ENCODE peak calls at places on chromosome 21, in four cellular contexts. H is effector memory CD4-positive, alpha-beta T cell; B is RWPE2; I is spleen. G is an unnamed sample.

GRCh38 chr21:34771512-34772028 is 102.8 kb downstream of the CLIC6 start:
- DNase-seq in H (no peak), B (no peak), I (no peak), G (no peak)

GRCh38 chr21:34745557-34746255 is 76.9 kb downstream of the CLIC6 start:
- DNase-seq in H (peak; percentile 5), B (no peak), I (peak; percentile 87), G (peak; percentile 34)

GRCh38 chr21:31133243-31133830 is 95.1 kb upstream of the KRTAP19-8 start:
- DNase-seq in H (no peak), B (no peak), I (no peak), G (no peak)

GRCh38 chr21:15058718-15059316 is 6.0 kb downstream of the NRIP1 start:
- DNase-seq in H (no peak), B (no peak), I (no peak), G (no peak)

GRCh38 chr21:35236090-35236489 is 187.0 kb upstream of the RUNX1 start:
- DNase-seq in H (no peak), B (no peak), I (no peak), G (no peak)

GRCh38 chr21:16269497-16269896 is 539.7 kb downstream of the USP25 start:
- DNase-seq in H (no peak), B (no peak), I (no peak), G (no peak)

GRCh38 chr21:14874379-14874778 is 190.4 kb downstream of the NRIP1 start:
- DNase-seq in H (no peak), B (no peak), I (no peak), G (no peak)

GRCh38 chr21:46284077-46284644 is 1.2 kb downstream of the MCM3AP start:
- DNase-seq in H (no peak), B (no peak), I (no peak), G (no peak)

GRCh38 chr21:34949045-34949444 is 100.1 kb downstream of the RUNX1 start:
- DNase-seq in H (no peak), B (no peak), I (no peak), G (no peak)

GRCh38 chr21:25025596-25025995 is 581.7 kb downstream of the MRPL39 start:
- DNase-seq in H (no peak), B (no peak), I (no peak), G (no peak)

GRCh38 chr21:30340714-30341573 is 3.5 kb upstream of the KRTAP27-1 start:
- DNase-seq in H (no peak), B (no peak), I (no peak), G (no peak)

GRCh38 chr21:16454371-16454770 is 724.6 kb downstream of the USP25 start:
- DNase-seq in H (no peak), B (no peak), I (no peak), G (no peak)

GRCh38 chr21:16624468-16625102 is 888.3 kb upstream of the CXADR start:
- DNase-seq in H (no peak), B (no peak), I (no peak), G (no peak)

GRCh38 chr21:30718239-30718909 is at the start of gene KRTAP21-3:
- DNase-seq in H (no peak), B (no peak), I (no peak), G (no peak)

GRCh38 chr21:33443174-33443573 is 36.6 kb downstream of the TMEM50B start:
- DNase-seq in H (no peak), B (no peak), I (no peak), G (no peak)

GRCh38 chr21:21156919-21157318 is 158.7 kb downstream of the NCAM2 start:
- DNase-seq in H (no peak), B (no peak), I (no peak), G (no peak)

GRCh38 chr21:46393941-46394818 is 64.5 kb upstream of the DIP2A start:
- DNase-seq in H (no peak), B (no peak), I (no peak), G (no peak)

GRCh38 chr21:45895778-45896370 is 85.7 kb upstream of the COL6A1 start:
- DNase-seq in H (no peak), B (peak; percentile 44), I (peak; percentile 73), G (no peak)

GRCh38 chr21:46498335-46499050 is 39.8 kb downstream of the DIP2A start:
- DNase-seq in H (no peak), B (no peak), I (peak; percentile 70), G (no peak)

GRCh38 chr21:46063227-46063626 is 34.7 kb upstream of the COL6A2 start:
- DNase-seq in H (no peak), B (no peak), I (no peak), G (no peak)

GRCh38 chr21:31363720-31364119 is 19.7 kb upstream of the TIAM1 start:
- DNase-seq in H (no peak), B (no peak), I (no peak), G (no peak)

GRCh38 chr21:35222541-35222941 is 173.4 kb upstream of the RUNX1 start:
- DNase-seq in H (no peak), B (no peak), I (no peak), G (peak; percentile 21)

GRCh38 chr21:45950740-45951515 is 30.6 kb upstream of the COL6A1 start:
- DNase-seq in H (no peak), B (peak; percentile 65), I (no peak), G (no peak)

GRCh38 chr21:34499116-34499515 is 12.9 kb downstream of the KCNE1 start:
- DNase-seq in H (no peak), B (no peak), I (no peak), G (no peak)

GRCh38 chr21:31803039-31804007 is 69.5 kb upstream of the HUNK start:
- DNase-seq in H (no peak), B (no peak), I (no peak), G (no peak)

GRCh38 chr21:22421416-22422190 is 1423.4 kb downstream of the NCAM2 start:
- DNase-seq in H (no peak), B (no peak), I (no peak), G (no peak)

GRCh38 chr21:46060596-46061061 is 37.3 kb upstream of the COL6A2 start:
- DNase-seq in H (no peak), B (no peak), I (peak; percentile 56), G (no peak)

GRCh38 chr21:31888936-31889371 is 16.1 kb downstream of the HUNK start:
- DNase-seq in H (no peak), B (no peak), I (no peak), G (no peak)

GRCh38 chr21:34213959-34214358 is 140.6 kb downstream of the MRPS6 start:
- DNase-seq in H (no peak), B (no peak), I (no peak), G (no peak)

GRCh38 chr21:27586986-27587385 is 620.1 kb upstream of the ADAMTS5 start:
- DNase-seq in H (no peak), B (no peak), I (no peak), G (no peak)

DNA sequence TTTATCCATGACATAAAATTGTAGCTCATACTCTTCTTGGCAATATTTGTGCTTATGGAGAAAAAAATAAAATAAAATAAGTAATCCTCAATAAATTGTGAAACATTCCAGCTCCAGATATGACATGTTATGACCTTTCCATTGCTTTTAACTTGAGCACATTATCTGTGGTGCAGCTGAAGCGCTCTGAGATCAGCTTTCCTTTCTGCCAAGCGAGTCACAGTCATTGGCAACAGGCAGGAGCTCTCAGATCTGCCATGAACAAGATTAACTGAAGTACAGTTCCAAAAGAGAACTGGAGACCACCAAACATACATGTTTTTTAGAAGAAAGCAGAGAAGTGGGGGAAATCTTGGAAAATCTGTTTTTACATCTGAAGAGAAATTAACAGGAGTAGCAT is 89.2 kb upstream of the DSCAM start:
- DNase-seq in H (no peak), B (no peak), I (no peak), G (no peak)
- H3K9me3 ChIP-seq in H (no peaks in the 10 kb centered on the region), B (no peaks in the 10 kb centered on the region), I (no peaks in the 10 kb centered on the region), G (no peaks in the 10 kb centered on the region)

DNA sequence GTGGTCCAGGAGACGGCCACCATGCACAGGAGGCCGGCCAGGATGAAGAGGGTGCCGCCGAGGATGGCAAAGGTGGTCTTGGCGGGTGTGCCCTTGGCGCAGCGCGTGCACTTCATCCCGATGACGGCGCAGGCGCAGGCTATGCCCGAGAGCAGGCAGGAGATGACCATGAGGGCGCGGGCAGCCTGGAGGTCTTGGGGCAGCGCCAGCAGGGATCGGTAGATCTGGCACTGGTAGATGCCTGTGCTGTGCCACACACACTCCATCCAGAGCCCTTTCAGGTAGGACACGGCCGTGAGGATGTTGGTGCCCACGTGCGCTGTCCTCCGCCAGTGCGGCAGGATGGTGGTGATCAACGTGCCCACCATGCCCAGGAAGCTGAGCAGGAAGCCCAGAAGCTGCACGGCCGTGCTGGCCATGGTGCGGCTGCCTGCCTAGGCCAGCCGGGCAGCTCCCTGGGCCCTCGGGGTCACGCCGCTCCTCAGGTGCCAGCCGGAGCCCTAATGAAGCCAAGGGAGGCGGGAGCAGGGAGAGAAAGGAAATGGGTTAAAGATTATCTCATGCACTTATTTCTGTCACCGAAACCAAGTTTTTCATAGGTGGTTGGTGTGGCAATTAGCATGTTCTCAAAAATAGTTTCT is 18.5 kb downstream of the CLDN14 start:
- DNase-seq in H (no peak), B (no peak), I (peak; percentile 40), G (no peak)
- H3K27ac ChIP-seq in H (no peak overlapping the region), B (no peak overlapping the region), I (no peak overlapping the region), G (no peak overlapping the region)

DNA sequence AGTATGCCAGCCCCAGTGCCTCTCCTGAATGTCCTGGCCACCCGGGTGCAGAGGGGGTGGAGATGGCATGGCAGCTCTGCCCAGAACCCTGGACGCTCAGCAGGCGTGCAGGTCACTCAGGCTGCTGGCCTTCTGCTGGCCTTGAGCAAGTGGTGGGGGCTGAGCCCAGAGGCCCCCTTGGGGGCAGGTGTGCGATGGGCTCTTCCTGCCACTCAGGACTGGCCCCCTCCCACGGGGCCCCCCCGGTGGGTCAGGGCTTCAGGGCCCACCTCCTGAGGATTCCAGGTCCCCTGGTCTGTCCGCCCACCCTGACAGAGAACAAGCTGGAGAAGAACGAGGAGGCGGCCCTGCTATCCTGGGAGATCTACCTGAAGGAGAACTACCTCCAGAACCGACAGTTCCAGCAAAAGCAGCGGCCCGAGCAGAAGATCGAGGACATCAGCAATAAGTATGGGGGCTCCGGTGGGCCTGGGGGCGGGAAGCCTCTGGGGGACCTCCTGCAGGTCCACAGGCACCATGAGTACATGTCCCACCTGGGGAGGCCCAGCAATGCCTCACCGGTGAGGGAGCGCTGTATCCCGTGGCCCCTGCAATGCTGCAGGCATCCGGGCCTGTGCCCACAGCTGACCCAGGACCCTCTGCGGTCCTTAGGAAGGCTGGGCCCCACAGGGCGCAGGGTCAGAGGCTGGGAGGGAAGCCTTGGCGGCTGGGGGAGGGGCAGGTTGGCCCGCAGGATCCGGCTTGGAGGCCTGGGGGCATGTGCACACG is 37.0 kb upstream of the LRRC3 start:
- DNase-seq in H (no peak), B (peak; percentile 47), I (peak; percentile 42), G (no peak)
- H3K9me3 ChIP-seq in H (no peaks in the 10 kb centered on the region), B (no peaks in the 10 kb centered on the region), I (no peaks in the 10 kb centered on the region), G (no peaks in the 10 kb centered on the region)

GRCh38 chr21:42725416-42725930 is 72.1 kb downstream of the PDE9A start:
- DNase-seq in H (no peak), B (no peak), I (no peak), G (no peak)
- H3K27ac ChIP-seq in H (no peak overlapping the region), B (peak overlapping the region; percentile 62), I (no peak overlapping the region), G (no peak overlapping the region)

GRCh38 chr21:10511116-10511515 is 10.3 kb upstream of the TPTE start:
- DNase-seq in H (no peak), B (no peak), I (no peak), G (no peak)
- H3K9me3 ChIP-seq in H (peaks cover 4% of the 10 kb centered on the region), B (no peaks in the 10 kb centered on the region), I (peaks cover 3% of the 10 kb centered on the region), G (no peaks in the 10 kb centered on the region)

GRCh38 chr21:38839370-38839681 is 33.6 kb downstream of the ETS2 start:
- DNase-seq in H (no peak), B (no peak), I (no peak), G (no peak)

GRCh38 chr21:38839683-38840286 is 34.1 kb downstream of the ETS2 start:
- DNase-seq in H (no peak), B (no peak), I (no peak), G (no peak)

GRCh38 chr21:38840456-38841129 is 34.9 kb downstream of the ETS2 start:
- DNase-seq in H (no peak), B (no peak), I (no peak), G (no peak)

GRCh38 chr21:38843379-38843778 is 37.6 kb downstream of the ETS2 start:
- DNase-seq in H (no peak), B (no peak), I (no peak), G (no peak)

GRCh38 chr21:38841472-38841871 is 35.7 kb downstream of the ETS2 start:
- DNase-seq in H (no peak), B (no peak), I (no peak), G (no peak)
- H3K27ac ChIP-seq in H (no peak overlapping the region), B (no peak overlapping the region), I (no peak overlapping the region), G (no peak overlapping the region)